ENCODE peak calls at places on chromosomes 13 and 19, in ten cellular contexts. One of them, this sample, is unnamed.

GRCh38 chr13:41222259-41222852 is 28.0 kb upstream of the KBTBD7 start:
- DNase-seq in epithelial cell of esophagus: peak
- DNase-seq in HAP-1: peak
- DNase-seq in Right ventricle myocardium superior: no peak
- DNase-seq in stimulated activated CD8-positive, alpha-beta memory T cell treated with anti-CD3 and anti-CD28 coated beads, Interleukin-15, amount 100 ng/mL, for 1 hour: peak
- DNase-seq in hippocampal formation: peak
- DNase-seq in lower lobe of right lung: no peak
- DNase-seq in foreskin fibroblast: peak
- DNase-seq in ELF-1: peak
- DNase-seq in fibroblast of the conjunctiva: peak
- DNase-seq in this sample: peak

GRCh38 chr13:113138792-113139551 is 16.4 kb downstream of the F10 start:
- DNase-seq in epithelial cell of esophagus: no peak
- DNase-seq in HAP-1: no peak
- DNase-seq in Right ventricle myocardium superior: no peak
- DNase-seq in stimulated activated CD8-positive, alpha-beta memory T cell treated with anti-CD3 and anti-CD28 coated beads, Interleukin-15, amount 100 ng/mL, for 1 hour: no peak
- DNase-seq in hippocampal formation: no peak
- DNase-seq in lower lobe of right lung: no peak
- DNase-seq in foreskin fibroblast: no peak
- DNase-seq in ELF-1: no peak
- DNase-seq in fibroblast of the conjunctiva: no peak
- DNase-seq in this sample: no peak

GRCh38 chr13:106153876-106154275 is 381.6 kb downstream of the EFNB2 start:
- DNase-seq in epithelial cell of esophagus: peak
- DNase-seq in HAP-1: no peak
- DNase-seq in Right ventricle myocardium superior: no peak
- DNase-seq in stimulated activated CD8-positive, alpha-beta memory T cell treated with anti-CD3 and anti-CD28 coated beads, Interleukin-15, amount 100 ng/mL, for 1 hour: no peak
- DNase-seq in hippocampal formation: no peak
- DNase-seq in lower lobe of right lung: no peak
- DNase-seq in foreskin fibroblast: no peak
- DNase-seq in ELF-1: no peak
- DNase-seq in fibroblast of the conjunctiva: no peak
- DNase-seq in this sample: no peak

GRCh38 chr13:26599403-26599802 is 41.9 kb downstream of the WASF3 start:
- DNase-seq in epithelial cell of esophagus: no peak
- DNase-seq in HAP-1: no peak
- DNase-seq in Right ventricle myocardium superior: no peak
- DNase-seq in stimulated activated CD8-positive, alpha-beta memory T cell treated with anti-CD3 and anti-CD28 coated beads, Interleukin-15, amount 100 ng/mL, for 1 hour: no peak
- DNase-seq in hippocampal formation: no peak
- DNase-seq in lower lobe of right lung: no peak
- DNase-seq in foreskin fibroblast: no peak
- DNase-seq in ELF-1: no peak
- DNase-seq in fibroblast of the conjunctiva: no peak
- DNase-seq in this sample: no peak

GRCh38 chr13:113404723-113405471 is 41.0 kb upstream of the GRTP1 start:
- DNase-seq in epithelial cell of esophagus: no peak
- DNase-seq in HAP-1: no peak
- DNase-seq in Right ventricle myocardium superior: no peak
- DNase-seq in stimulated activated CD8-positive, alpha-beta memory T cell treated with anti-CD3 and anti-CD28 coated beads, Interleukin-15, amount 100 ng/mL, for 1 hour: no peak
- DNase-seq in hippocampal formation: no peak
- DNase-seq in lower lobe of right lung: no peak
- DNase-seq in foreskin fibroblast: no peak
- DNase-seq in ELF-1: peak
- DNase-seq in fibroblast of the conjunctiva: no peak
- DNase-seq in this sample: no peak

GRCh38 chr13:40668335-40668734 is 1.9 kb upstream of the FOXO1 start:
- DNase-seq in epithelial cell of esophagus: peak
- DNase-seq in HAP-1: peak
- DNase-seq in Right ventricle myocardium superior: peak
- DNase-seq in stimulated activated CD8-positive, alpha-beta memory T cell treated with anti-CD3 and anti-CD28 coated beads, Interleukin-15, amount 100 ng/mL, for 1 hour: peak
- DNase-seq in hippocampal formation: no peak
- DNase-seq in lower lobe of right lung: no peak
- DNase-seq in foreskin fibroblast: no peak
- DNase-seq in ELF-1: no peak
- DNase-seq in fibroblast of the conjunctiva: no peak
- DNase-seq in this sample: no peak

GRCh38 chr19:33941133-33941532 is 144.5 kb downstream of the KCTD15 start:
- DNase-seq in epithelial cell of esophagus: no peak
- DNase-seq in HAP-1: no peak
- DNase-seq in Right ventricle myocardium superior: no peak
- DNase-seq in stimulated activated CD8-positive, alpha-beta memory T cell treated with anti-CD3 and anti-CD28 coated beads, Interleukin-15, amount 100 ng/mL, for 1 hour: no peak
- DNase-seq in hippocampal formation: no peak
- DNase-seq in lower lobe of right lung: no peak
- DNase-seq in foreskin fibroblast: no peak
- DNase-seq in ELF-1: no peak
- DNase-seq in fibroblast of the conjunctiva: no peak
- DNase-seq in this sample: no peak

GRCh38 chr13:98543380-98544104 is 33.4 kb downstream of the STK24 start:
- DNase-seq in epithelial cell of esophagus: no peak
- DNase-seq in HAP-1: no peak
- DNase-seq in Right ventricle myocardium superior: no peak
- DNase-seq in stimulated activated CD8-positive, alpha-beta memory T cell treated with anti-CD3 and anti-CD28 coated beads, Interleukin-15, amount 100 ng/mL, for 1 hour: no peak
- DNase-seq in hippocampal formation: no peak
- DNase-seq in lower lobe of right lung: no peak
- DNase-seq in foreskin fibroblast: no peak
- DNase-seq in ELF-1: no peak
- DNase-seq in fibroblast of the conjunctiva: no peak
- DNase-seq in this sample: no peak

GRCh38 chr13:93745884-93746283 is 519.3 kb downstream of the GPC6 start:
- DNase-seq in epithelial cell of esophagus: no peak
- DNase-seq in HAP-1: no peak
- DNase-seq in Right ventricle myocardium superior: no peak
- DNase-seq in stimulated activated CD8-positive, alpha-beta memory T cell treated with anti-CD3 and anti-CD28 coated beads, Interleukin-15, amount 100 ng/mL, for 1 hour: no peak
- DNase-seq in hippocampal formation: no peak
- DNase-seq in lower lobe of right lung: no peak
- DNase-seq in foreskin fibroblast: no peak
- DNase-seq in ELF-1: no peak
- DNase-seq in fibroblast of the conjunctiva: no peak
- DNase-seq in this sample: no peak

This sample was measured in frontal cortex.